ENCODE peak calls at places on chromosomes 7 and 10, in six cellular contexts. O is fibroblast of pulmonary artery, I is thoracic aorta, Q is astrocyte, J is neural crest cell, W is esophagus squamous epithelium. N is an unnamed sample.

GRCh38 chr10:76429642-76430041 is 998.2 kb downstream of the LRMDA start:
- DNase-seq in J (no peak), O (no peak), Q (no peak), I (no peak), W (no peak), N (no peak)

GRCh38 chr10:21336476-21337170 is 188.9 kb downstream of the SKIDA1 start:
- DNase-seq in W (no peak), I (peak), O (peak), J (no peak), Q (peak), N (no peak)

GRCh38 chr10:4215963-4216575 is 431.1 kb upstream of the KLF6 start:
- DNase-seq in O (no peak), I (no peak), Q (no peak), W (no peak), J (no peak), N (no peak)

GRCh38 chr10:88382699-88383098 is 200.4 kb downstream of the RNLS start:
- DNase-seq in I (no peak), W (no peak), Q (no peak), J (no peak), O (no peak), N (no peak)

GRCh38 chr7:77674878-77675277 is 21.4 kb upstream of the RSBN1L start:
- DNase-seq in J (no peak), O (peak), W (no peak), I (no peak), Q (peak), N (no peak)

GRCh38 chr10:109593686-109594085 is 329.6 kb downstream of the XPNPEP1 start:
- DNase-seq in I (no peak), O (no peak), J (no peak), W (no peak), Q (no peak), N (no peak)

GRCh38 chr10:127942811-127943210 is 35.9 kb downstream of the PTPRE start:
- DNase-seq in O (no peak), Q (no peak), I (no peak), W (no peak), J (no peak), N (no peak)

GRCh38 chr7:90455163-90456030 is 14.0 kb upstream of the PTTG1IP2 start:
- DNase-seq in J (no peak), W (no peak), I (no peak), Q (peak), O (peak), N (no peak)

GRCh38 chr10:43231523-43232078 is 35.3 kb downstream of the RASGEF1A start:
- DNase-seq in O (no peak), I (no peak), Q (no peak), W (no peak), J (no peak), N (no peak)

GRCh38 chr7:93226310-93226709 is at the start of gene HEPACAM2:
- DNase-seq in J (no peak), Q (no peak), O (no peak), I (no peak), W (no peak), N (no peak)

GRCh38 chr7:31958216-31958615 is 112.0 kb downstream of the PDE1C start:
- DNase-seq in Q (peak), W (no peak), I (no peak), O (peak), J (no peak), N (no peak)

GRCh38 chr7:36346260-36346831 is 43.3 kb upstream of the ANLN start:
- DNase-seq in I (no peak), W (no peak), J (no peak), O (no peak), Q (no peak), N (no peak)

GRCh38 chr7:220151-220841 is 27.9 kb downstream of the FAM20C start:
- DNase-seq in W (no peak), Q (no peak), I (no peak), J (peak), O (no peak), N (no peak)

GRCh38 chr10:30529373-30529998 is 95.5 kb downstream of the MAP3K8 start:
- DNase-seq in J (no peak), O (no peak), I (peak), Q (no peak), W (peak), N (no peak)

GRCh38 chr10:44932338-44933116 is 21.4 kb downstream of the TMEM72 start:
- DNase-seq in O (peak), J (peak), I (peak), Q (peak), W (peak), N (no peak)
- TF ChIP-seq CTCF in O (peak), J (peak), I (peak), Q (peak), W (peak), N (peak)

DNA sequence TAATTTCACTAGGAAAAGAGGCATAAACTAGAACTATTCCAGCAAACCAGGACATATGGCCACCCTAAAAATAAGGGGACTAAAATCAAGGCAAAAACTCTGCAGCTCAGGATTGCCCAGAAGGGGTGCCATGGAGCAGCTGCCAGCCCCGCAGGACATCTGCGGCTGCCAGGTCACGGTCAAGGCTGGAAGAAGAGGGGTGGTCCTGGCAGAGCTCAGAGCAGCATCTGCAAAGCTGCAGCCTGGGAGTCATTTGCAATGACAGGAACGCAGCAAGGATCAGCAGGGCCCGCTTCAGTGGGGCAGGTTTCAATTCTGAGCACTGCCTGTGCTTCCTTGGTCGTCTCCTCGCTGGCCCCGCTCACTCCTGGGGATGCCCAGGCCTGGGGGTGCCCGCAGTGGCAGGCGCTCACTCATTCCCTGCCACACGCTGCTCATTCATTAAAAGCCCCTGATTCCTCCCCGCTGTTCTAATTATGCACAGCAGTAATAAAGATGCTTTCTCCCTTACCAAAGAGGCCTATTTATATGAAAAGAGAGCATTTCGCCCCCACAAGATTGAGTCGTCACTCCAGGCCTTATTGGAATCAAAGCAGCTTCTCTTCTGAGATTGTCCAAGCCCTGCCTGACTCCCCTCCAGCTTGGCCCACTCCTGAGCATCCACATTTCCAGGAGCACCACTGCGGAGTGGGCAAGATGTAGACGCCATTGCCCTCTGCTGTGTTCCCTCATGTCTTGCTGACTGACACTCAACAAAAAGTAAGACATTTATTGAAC is 4.6 kb downstream of the HSPA12A start:
- DNase-seq in Q (no peak), W (no peak), J (no peak), O (no peak), I (no peak), N (no peak)
- TF ChIP-seq CTCF in Q (peak), W (no peak), J (peak), O (peak), I (no peak), N (no peak)

DNA sequence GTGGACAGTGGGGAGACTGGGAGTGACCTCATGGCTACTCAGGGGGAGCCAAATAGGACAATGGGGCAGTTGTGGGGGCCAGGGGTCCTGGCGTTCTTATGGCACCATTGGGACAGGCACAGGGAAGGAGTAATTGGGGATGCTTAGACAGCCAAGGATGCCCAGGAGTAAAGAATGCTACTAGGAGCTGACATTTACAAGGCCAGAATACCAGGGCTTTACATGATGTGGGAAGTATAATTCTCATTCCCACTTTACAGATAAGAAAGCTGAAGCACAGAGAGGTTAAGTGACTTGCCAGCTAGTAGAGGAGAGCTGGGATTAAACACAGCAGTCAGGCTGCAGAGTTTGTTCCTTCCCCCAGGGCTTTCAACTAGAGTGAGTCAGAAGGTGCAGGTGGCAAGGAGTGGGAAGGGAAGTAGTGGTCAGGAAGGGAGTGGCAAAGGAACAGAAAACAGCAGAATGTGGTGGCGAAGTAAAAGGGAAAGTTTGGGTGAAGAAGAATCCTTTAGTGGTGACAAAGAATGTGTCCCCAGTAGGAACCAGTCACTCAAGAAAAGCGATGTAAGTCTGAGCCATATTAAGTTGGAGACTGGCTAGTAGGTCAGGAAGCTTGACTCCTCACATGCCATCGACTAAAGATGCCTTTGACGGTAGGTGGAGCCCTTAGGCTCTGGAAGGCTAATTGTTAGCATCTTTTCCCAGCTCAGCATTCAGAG is 32.8 kb downstream of the CPVL start:
- DNase-seq in J (no peak), O (peak), I (no peak), Q (peak), W (no peak), N (no peak)
- TF ChIP-seq CTCF in J (peak), O (peak), I (no peak), Q (peak), W (no peak), N (peak)

GRCh38 chr7:18378989-18379605 is 116.5 kb upstream of the HDAC9 start:
- DNase-seq in Q (no peak), W (no peak), I (no peak), J (no peak), O (no peak), N (no peak)
- TF ChIP-seq CTCF in Q (no peak), W (no peak), I (no peak), J (no peak), O (no peak), N (no peak)

GRCh38 chr7:139505563-139505962 is 17.9 kb upstream of the CLEC2L start:
- DNase-seq in O (no peak), I (no peak), Q (no peak), W (no peak), J (no peak), N (no peak)
- TF ChIP-seq CTCF in O (peak), I (no peak), Q (no peak), W (no peak), J (peak), N (peak)